ENCODE peak calls at places on chromosomes 16 and 17, in ten cellular contexts. One of them, this sample, is unnamed.

GRCh38 chr16:30930160-30930571 is 6.8 kb downstream of the FBXL19 start:
- DNase-seq in AG09309: no peak
- DNase-seq in activated CD8-positive, alpha-beta memory T cell treated with anti-CD3 and anti-CD28 coated beads for 1 hour: no peak
- DNase-seq in NCI-H460: no peak
- DNase-seq in cardiac muscle cell: no peak
- DNase-seq in T-helper 1 cell: no peak
- DNase-seq in HT1080: no peak
- DNase-seq in fibroblast of lung: no peak
- DNase-seq in activated naive CD4-positive, alpha-beta T cell treated with anti-CD3 and anti-CD28 coated beads, Interleukin-2, amount 10 ng/mL, durations not matched to agents 7 days and 5 days: no peak
- DNase-seq in CD8-positive, alpha-beta memory T cell: no peak
- DNase-seq in this sample: no peak

GRCh38 chr17:64388961-64389565 is 1.6 kb downstream of the PECAM1 start:
- DNase-seq in HT1080: no peak
- DNase-seq in AG09309: no peak
- DNase-seq in T-helper 1 cell: no peak
- DNase-seq in cardiac muscle cell: no peak
- DNase-seq in fibroblast of lung: no peak
- DNase-seq in activated CD8-positive, alpha-beta memory T cell treated with anti-CD3 and anti-CD28 coated beads for 1 hour: no peak
- DNase-seq in activated naive CD4-positive, alpha-beta T cell treated with anti-CD3 and anti-CD28 coated beads, Interleukin-2, amount 10 ng/mL, durations not matched to agents 7 days and 5 days: no peak
- DNase-seq in NCI-H460: no peak
- DNase-seq in CD8-positive, alpha-beta memory T cell: no peak
- DNase-seq in this sample: no peak

GRCh38 chr16:88640520-88641247 is 2.3 kb downstream of the IL17C start:
- DNase-seq in T-helper 1 cell: no peak
- DNase-seq in activated naive CD4-positive, alpha-beta T cell treated with anti-CD3 and anti-CD28 coated beads, Interleukin-2, amount 10 ng/mL, durations not matched to agents 7 days and 5 days: no peak
- DNase-seq in AG09309: no peak
- DNase-seq in fibroblast of lung: no peak
- DNase-seq in CD8-positive, alpha-beta memory T cell: no peak
- DNase-seq in NCI-H460: no peak
- DNase-seq in HT1080: no peak
- DNase-seq in activated CD8-positive, alpha-beta memory T cell treated with anti-CD3 and anti-CD28 coated beads for 1 hour: no peak
- DNase-seq in cardiac muscle cell: no peak
- DNase-seq in this sample: no peak

GRCh38 chr16:2598133-2598641 is 60.4 kb downstream of the PDPK1 start:
- DNase-seq in T-helper 1 cell: no peak
- DNase-seq in AG09309: no peak
- DNase-seq in activated CD8-positive, alpha-beta memory T cell treated with anti-CD3 and anti-CD28 coated beads for 1 hour: no peak
- DNase-seq in NCI-H460: no peak
- DNase-seq in CD8-positive, alpha-beta memory T cell: no peak
- DNase-seq in HT1080: no peak
- DNase-seq in cardiac muscle cell: no peak
- DNase-seq in fibroblast of lung: no peak
- DNase-seq in activated naive CD4-positive, alpha-beta T cell treated with anti-CD3 and anti-CD28 coated beads, Interleukin-2, amount 10 ng/mL, durations not matched to agents 7 days and 5 days: no peak
- DNase-seq in this sample: no peak

GRCh38 chr17:7620835-7621234 is 6.1 kb upstream of the FXR2 start:
- DNase-seq in cardiac muscle cell: no peak
- DNase-seq in activated naive CD4-positive, alpha-beta T cell treated with anti-CD3 and anti-CD28 coated beads, Interleukin-2, amount 10 ng/mL, durations not matched to agents 7 days and 5 days: no peak
- DNase-seq in NCI-H460: no peak
- DNase-seq in HT1080: no peak
- DNase-seq in T-helper 1 cell: no peak
- DNase-seq in CD8-positive, alpha-beta memory T cell: no peak
- DNase-seq in activated CD8-positive, alpha-beta memory T cell treated with anti-CD3 and anti-CD28 coated beads for 1 hour: no peak
- DNase-seq in fibroblast of lung: no peak
- DNase-seq in AG09309: no peak
- DNase-seq in this sample: no peak

GRCh38 chr17:61189968-61190367 is 209.7 kb upstream of the TBX2 start:
- DNase-seq in HT1080: no peak
- DNase-seq in fibroblast of lung: no peak
- DNase-seq in activated naive CD4-positive, alpha-beta T cell treated with anti-CD3 and anti-CD28 coated beads, Interleukin-2, amount 10 ng/mL, durations not matched to agents 7 days and 5 days: no peak
- DNase-seq in CD8-positive, alpha-beta memory T cell: no peak
- DNase-seq in cardiac muscle cell: no peak
- DNase-seq in NCI-H460: no peak
- DNase-seq in AG09309: no peak
- DNase-seq in activated CD8-positive, alpha-beta memory T cell treated with anti-CD3 and anti-CD28 coated beads for 1 hour: no peak
- DNase-seq in T-helper 1 cell: no peak
- DNase-seq in this sample: no peak

GRCh38 chr17:50103252-50103651 is 8.1 kb downstream of the PDK2 start:
- DNase-seq in activated CD8-positive, alpha-beta memory T cell treated with anti-CD3 and anti-CD28 coated beads for 1 hour: no peak
- DNase-seq in AG09309: no peak
- DNase-seq in NCI-H460: no peak
- DNase-seq in cardiac muscle cell: no peak
- DNase-seq in CD8-positive, alpha-beta memory T cell: no peak
- DNase-seq in fibroblast of lung: no peak
- DNase-seq in HT1080: no peak
- DNase-seq in T-helper 1 cell: no peak
- DNase-seq in activated naive CD4-positive, alpha-beta T cell treated with anti-CD3 and anti-CD28 coated beads, Interleukin-2, amount 10 ng/mL, durations not matched to agents 7 days and 5 days: no peak
- DNase-seq in this sample: no peak

GRCh38 chr16:84825896-84826557 is 6.2 kb downstream of the CRISPLD2 start:
- DNase-seq in NCI-H460: no peak
- DNase-seq in T-helper 1 cell: no peak
- DNase-seq in CD8-positive, alpha-beta memory T cell: no peak
- DNase-seq in HT1080: no peak
- DNase-seq in cardiac muscle cell: no peak
- DNase-seq in fibroblast of lung: peak
- DNase-seq in activated CD8-positive, alpha-beta memory T cell treated with anti-CD3 and anti-CD28 coated beads for 1 hour: no peak
- DNase-seq in activated naive CD4-positive, alpha-beta T cell treated with anti-CD3 and anti-CD28 coated beads, Interleukin-2, amount 10 ng/mL, durations not matched to agents 7 days and 5 days: no peak
- DNase-seq in AG09309: no peak
- DNase-seq in this sample: no peak

GRCh38 chr17:38550661-38551060 is 55.1 kb downstream of the SRCIN1 start:
- DNase-seq in cardiac muscle cell: no peak
- DNase-seq in activated naive CD4-positive, alpha-beta T cell treated with anti-CD3 and anti-CD28 coated beads, Interleukin-2, amount 10 ng/mL, durations not matched to agents 7 days and 5 days: no peak
- DNase-seq in CD8-positive, alpha-beta memory T cell: no peak
- DNase-seq in T-helper 1 cell: no peak
- DNase-seq in HT1080: peak
- DNase-seq in activated CD8-positive, alpha-beta memory T cell treated with anti-CD3 and anti-CD28 coated beads for 1 hour: no peak
- DNase-seq in AG09309: peak
- DNase-seq in fibroblast of lung: peak
- DNase-seq in NCI-H460: no peak
- DNase-seq in this sample: no peak

GRCh38 chr17:6712854-6713129 is 377 bp downstream of the SLC13A5 start:
- DNase-seq in fibroblast of lung: no peak
- DNase-seq in T-helper 1 cell: no peak
- DNase-seq in AG09309: no peak
- DNase-seq in HT1080: no peak
- DNase-seq in activated naive CD4-positive, alpha-beta T cell treated with anti-CD3 and anti-CD28 coated beads, Interleukin-2, amount 10 ng/mL, durations not matched to agents 7 days and 5 days: no peak
- DNase-seq in cardiac muscle cell: no peak
- DNase-seq in CD8-positive, alpha-beta memory T cell: no peak
- DNase-seq in NCI-H460: no peak
- DNase-seq in activated CD8-positive, alpha-beta memory T cell treated with anti-CD3 and anti-CD28 coated beads for 1 hour: no peak
- DNase-seq in this sample: no peak

GRCh38 chr17:13786000-13786598 is 184.4 kb upstream of the HS3ST3A1 start:
- DNase-seq in T-helper 1 cell: no peak
- DNase-seq in AG09309: peak
- DNase-seq in fibroblast of lung: peak
- DNase-seq in activated CD8-positive, alpha-beta memory T cell treated with anti-CD3 and anti-CD28 coated beads for 1 hour: no peak
- DNase-seq in cardiac muscle cell: no peak
- DNase-seq in CD8-positive, alpha-beta memory T cell: no peak
- DNase-seq in HT1080: no peak
- DNase-seq in NCI-H460: no peak
- DNase-seq in activated naive CD4-positive, alpha-beta T cell treated with anti-CD3 and anti-CD28 coated beads, Interleukin-2, amount 10 ng/mL, durations not matched to agents 7 days and 5 days: no peak
- DNase-seq in this sample: peak

GRCh38 chr16:57386381-57386951 is 14.2 kb downstream of the CX3CL1 start:
- DNase-seq in cardiac muscle cell: no peak
- DNase-seq in fibroblast of lung: no peak
- DNase-seq in CD8-positive, alpha-beta memory T cell: no peak
- DNase-seq in NCI-H460: no peak
- DNase-seq in HT1080: no peak
- DNase-seq in AG09309: peak
- DNase-seq in activated CD8-positive, alpha-beta memory T cell treated with anti-CD3 and anti-CD28 coated beads for 1 hour: no peak
- DNase-seq in T-helper 1 cell: no peak
- DNase-seq in activated naive CD4-positive, alpha-beta T cell treated with anti-CD3 and anti-CD28 coated beads, Interleukin-2, amount 10 ng/mL, durations not matched to agents 7 days and 5 days: no peak
- DNase-seq in this sample: no peak

GRCh38 chr17:41551370-41551769 is 20.5 kb downstream of the KRT9 start:
- DNase-seq in T-helper 1 cell: no peak
- DNase-seq in NCI-H460: no peak
- DNase-seq in AG09309: no peak
- DNase-seq in HT1080: no peak
- DNase-seq in CD8-positive, alpha-beta memory T cell: no peak
- DNase-seq in activated naive CD4-positive, alpha-beta T cell treated with anti-CD3 and anti-CD28 coated beads, Interleukin-2, amount 10 ng/mL, durations not matched to agents 7 days and 5 days: no peak
- DNase-seq in activated CD8-positive, alpha-beta memory T cell treated with anti-CD3 and anti-CD28 coated beads for 1 hour: no peak
- DNase-seq in fibroblast of lung: peak
- DNase-seq in cardiac muscle cell: no peak
- DNase-seq in this sample: no peak

GRCh38 chr17:50686494-50687199 is 21.1 kb downstream of the ANKRD40 start:
- DNase-seq in HT1080: peak
- DNase-seq in activated CD8-positive, alpha-beta memory T cell treated with anti-CD3 and anti-CD28 coated beads for 1 hour: no peak
- DNase-seq in AG09309: peak
- DNase-seq in cardiac muscle cell: no peak
- DNase-seq in activated naive CD4-positive, alpha-beta T cell treated with anti-CD3 and anti-CD28 coated beads, Interleukin-2, amount 10 ng/mL, durations not matched to agents 7 days and 5 days: no peak
- DNase-seq in T-helper 1 cell: no peak
- DNase-seq in fibroblast of lung: peak
- DNase-seq in CD8-positive, alpha-beta memory T cell: no peak
- DNase-seq in NCI-H460: no peak
- DNase-seq in this sample: no peak

GRCh38 chr17:37213927-37214326 is 161.9 kb upstream of the C17orf78 start:
- DNase-seq in NCI-H460: no peak
- DNase-seq in T-helper 1 cell: no peak
- DNase-seq in AG09309: no peak
- DNase-seq in cardiac muscle cell: no peak
- DNase-seq in HT1080: no peak
- DNase-seq in fibroblast of lung: no peak
- DNase-seq in activated CD8-positive, alpha-beta memory T cell treated with anti-CD3 and anti-CD28 coated beads for 1 hour: no peak
- DNase-seq in activated naive CD4-positive, alpha-beta T cell treated with anti-CD3 and anti-CD28 coated beads, Interleukin-2, amount 10 ng/mL, durations not matched to agents 7 days and 5 days: no peak
- DNase-seq in CD8-positive, alpha-beta memory T cell: no peak
- DNase-seq in this sample: no peak

GRCh38 chr16:17448640-17449638 is 21.8 kb downstream of the XYLT1 start:
- DNase-seq in CD8-positive, alpha-beta memory T cell: peak
- DNase-seq in activated naive CD4-positive, alpha-beta T cell treated with anti-CD3 and anti-CD28 coated beads, Interleukin-2, amount 10 ng/mL, durations not matched to agents 7 days and 5 days: peak
- DNase-seq in fibroblast of lung: no peak
- DNase-seq in NCI-H460: peak
- DNase-seq in HT1080: no peak
- DNase-seq in T-helper 1 cell: peak
- DNase-seq in activated CD8-positive, alpha-beta memory T cell treated with anti-CD3 and anti-CD28 coated beads for 1 hour: no peak
- DNase-seq in cardiac muscle cell: no peak
- DNase-seq in AG09309: no peak
- DNase-seq in this sample: no peak

GRCh38 chr16:30065943-30066881 is 652 bp downstream of the ALDOA start:
- DNase-seq in HT1080: no peak
- DNase-seq in activated naive CD4-positive, alpha-beta T cell treated with anti-CD3 and anti-CD28 coated beads, Interleukin-2, amount 10 ng/mL, durations not matched to agents 7 days and 5 days: no peak
- DNase-seq in AG09309: no peak
- DNase-seq in T-helper 1 cell: peak
- DNase-seq in NCI-H460: no peak
- DNase-seq in fibroblast of lung: peak
- DNase-seq in CD8-positive, alpha-beta memory T cell: peak
- DNase-seq in activated CD8-positive, alpha-beta memory T cell treated with anti-CD3 and anti-CD28 coated beads for 1 hour: no peak
- DNase-seq in cardiac muscle cell: peak
- DNase-seq in this sample: no peak

GRCh38 chr16:12092347-12092882 is 115.9 kb downstream of the SNX29 start:
- DNase-seq in NCI-H460: no peak
- DNase-seq in CD8-positive, alpha-beta memory T cell: no peak
- DNase-seq in fibroblast of lung: peak
- DNase-seq in cardiac muscle cell: no peak
- DNase-seq in activated CD8-positive, alpha-beta memory T cell treated with anti-CD3 and anti-CD28 coated beads for 1 hour: no peak
- DNase-seq in activated naive CD4-positive, alpha-beta T cell treated with anti-CD3 and anti-CD28 coated beads, Interleukin-2, amount 10 ng/mL, durations not matched to agents 7 days and 5 days: no peak
- DNase-seq in AG09309: peak
- DNase-seq in HT1080: peak
- DNase-seq in T-helper 1 cell: no peak
- DNase-seq in this sample: peak

GRCh38 chr16:85170066-85171003 is 58.1 kb upstream of the CIBAR2 start:
- DNase-seq in NCI-H460: no peak
- DNase-seq in T-helper 1 cell: no peak
- DNase-seq in cardiac muscle cell: no peak
- DNase-seq in activated naive CD4-positive, alpha-beta T cell treated with anti-CD3 and anti-CD28 coated beads, Interleukin-2, amount 10 ng/mL, durations not matched to agents 7 days and 5 days: no peak
- DNase-seq in CD8-positive, alpha-beta memory T cell: no peak
- DNase-seq in HT1080: no peak
- DNase-seq in fibroblast of lung: no peak
- DNase-seq in activated CD8-positive, alpha-beta memory T cell treated with anti-CD3 and anti-CD28 coated beads for 1 hour: no peak
- DNase-seq in AG09309: no peak
- DNase-seq in this sample: no peak

GRCh38 chr16:12431547-12431946 is 372.1 kb downstream of the CPPED1 start:
- DNase-seq in activated CD8-positive, alpha-beta memory T cell treated with anti-CD3 and anti-CD28 coated beads for 1 hour: no peak
- DNase-seq in T-helper 1 cell: no peak
- DNase-seq in cardiac muscle cell: no peak
- DNase-seq in activated naive CD4-positive, alpha-beta T cell treated with anti-CD3 and anti-CD28 coated beads, Interleukin-2, amount 10 ng/mL, durations not matched to agents 7 days and 5 days: no peak
- DNase-seq in AG09309: no peak
- DNase-seq in fibroblast of lung: no peak
- DNase-seq in CD8-positive, alpha-beta memory T cell: no peak
- DNase-seq in HT1080: no peak
- DNase-seq in NCI-H460: no peak
- DNase-seq in this sample: no peak

This sample was measured in BJ.